ENCODE peak calls at places on chromosomes 16 and 17, in four cellular contexts. M, Z, Q and U are unnamed samples.

GRCh38 chr17:29722411-29723198 is 99.9 kb upstream of the CORO6 start:
- DNase-seq in M (peak; percentile 92), Z (peak; percentile 93), Q (no peak), U (no peak)

GRCh38 chr17:632551-632950 is 82.1 kb downstream of the VPS53 start:
- DNase-seq in M (no peak), Z (no peak), Q (no peak), U (no peak)

GRCh38 chr16:77191259-77191969 is 424 bp downstream of the MON1B start:
- DNase-seq in M (no peak), Z (peak; percentile 17), Q (no peak), U (no peak)

GRCh38 chr16:81493755-81494433 is 49.3 kb downstream of the CMIP start:
- DNase-seq in M (no peak), Z (peak; percentile 92), Q (no peak), U (no peak)

GRCh38 chr16:78388920-78389564 is 289.6 kb downstream of the WWOX start:
- DNase-seq in M (no peak), Z (no peak), Q (no peak), U (no peak)

GRCh38 chr17:80908776-80909175 is 82.9 kb upstream of the CHMP6 start:
- DNase-seq in M (no peak), Z (no peak), Q (no peak), U (no peak)

GRCh38 chr17:46003907-46004748 is 5.1 kb downstream of the STH start:
- DNase-seq in M (no peak), Z (no peak), Q (peak; percentile 93), U (no peak)

GRCh38 chr17:78214706-78215061 is 631 bp downstream of the BIRC5 start:
- DNase-seq in M (no peak), Z (no peak), Q (no peak), U (no peak)

GRCh38 chr16:54526916-54527315 is 240.3 kb upstream of the IRX3 start:
- DNase-seq in M (no peak), Z (peak; percentile 87), Q (no peak), U (no peak)

GRCh38 chr17:49846938-49847712 is 744 bp downstream of the TAC4 start:
- DNase-seq in M (no peak), Z (no peak), Q (no peak), U (no peak)

GRCh38 chr17:76506408-76507328 is 5.4 kb upstream of the RHBDF2 start:
- DNase-seq in M (no peak), Z (peak; percentile 59), Q (peak; percentile 74), U (peak; percentile 84)

GRCh38 chr16:65579050-65579449 is 457.2 kb upstream of the CDH11 start:
- DNase-seq in M (no peak), Z (no peak), Q (no peak), U (no peak)

GRCh38 chr17:74408262-74408661 is 23.6 kb upstream of the GPRC5C start:
- DNase-seq in M (no peak), Z (peak; percentile 77), Q (no peak), U (no peak)

GRCh38 chr17:17937958-17938357 is 34.2 kb downstream of the TOM1L2 start:
- DNase-seq in M (no peak), Z (no peak), Q (no peak), U (no peak)

GRCh38 chr17:47280072-47280811 is 26.6 kb downstream of the ITGB3 start:
- DNase-seq in M (no peak), Z (peak; percentile 52), Q (no peak), U (no peak)

GRCh38 chr17:538096-538973 is 176.3 kb downstream of the VPS53 start:
- DNase-seq in M (no peak), Z (peak; percentile 10), Q (no peak), U (no peak)